ENCODE peak calls at places on chromosome 3, in ten cellular contexts. One of them, this sample, is unnamed.
A peak's percentile ranks its signal among the peaks of the same experiment; 100 is the strongest.

GRCh38 chr3:88912294-88913014 is 195.0 kb upstream of the EPHA3 start:
- DNase-seq in OCI-LY7: no peak
- DNase-seq in GM12878: no peak
- DNase-seq in kidney epithelial cell: no peak
- DNase-seq in IMR-90: no peak
- DNase-seq in fibroblast of the aortic adventitia: no peak
- DNase-seq in endodermal cell: peak; percentile 73
- DNase-seq in adrenal gland: no peak
- DNase-seq in psoas muscle: no peak
- DNase-seq in progenitor cell of endocrine pancreas: no peak
- DNase-seq in this sample: no peak

GRCh38 chr3:139231555-139232281 is 112.1 kb upstream of the MRPS22 start:
- DNase-seq in OCI-LY7: no peak
- DNase-seq in GM12878: no peak
- DNase-seq in kidney epithelial cell: no peak
- DNase-seq in IMR-90: no peak
- DNase-seq in fibroblast of the aortic adventitia: no peak
- DNase-seq in endodermal cell: no peak
- DNase-seq in adrenal gland: no peak
- DNase-seq in psoas muscle: no peak
- DNase-seq in progenitor cell of endocrine pancreas: no peak
- DNase-seq in this sample: no peak

GRCh38 chr3:77906102-77906709 is 866.3 kb downstream of the ROBO2 start:
- DNase-seq in OCI-LY7: no peak
- DNase-seq in GM12878: no peak
- DNase-seq in kidney epithelial cell: peak; percentile 87
- DNase-seq in IMR-90: no peak
- DNase-seq in fibroblast of the aortic adventitia: no peak
- DNase-seq in endodermal cell: no peak
- DNase-seq in adrenal gland: no peak
- DNase-seq in psoas muscle: no peak
- DNase-seq in progenitor cell of endocrine pancreas: no peak
- DNase-seq in this sample: no peak

GRCh38 chr3:187293977-187294376 is 2.4 kb upstream of the MASP1 start:
- DNase-seq in OCI-LY7: no peak
- DNase-seq in GM12878: no peak
- DNase-seq in kidney epithelial cell: no peak
- DNase-seq in IMR-90: no peak
- DNase-seq in fibroblast of the aortic adventitia: no peak
- DNase-seq in endodermal cell: peak; percentile 22
- DNase-seq in adrenal gland: no peak
- DNase-seq in psoas muscle: no peak
- DNase-seq in progenitor cell of endocrine pancreas: no peak
- DNase-seq in this sample: no peak

GRCh38 chr3:13009132-13009945 is 63.9 kb downstream of the IQSEC1 start:
- DNase-seq in OCI-LY7: peak; percentile 88
- DNase-seq in GM12878: no peak
- DNase-seq in kidney epithelial cell: no peak
- DNase-seq in IMR-90: no peak
- DNase-seq in fibroblast of the aortic adventitia: no peak
- DNase-seq in endodermal cell: no peak
- DNase-seq in adrenal gland: peak; percentile 64
- DNase-seq in psoas muscle: peak; percentile 70
- DNase-seq in progenitor cell of endocrine pancreas: no peak
- DNase-seq in this sample: no peak

GRCh38 chr3:106013971-106014370 is 145.2 kb upstream of the CBLB start:
- DNase-seq in OCI-LY7: no peak
- DNase-seq in GM12878: no peak
- DNase-seq in kidney epithelial cell: peak; percentile 83
- DNase-seq in IMR-90: peak; percentile 99
- DNase-seq in fibroblast of the aortic adventitia: peak; percentile 81
- DNase-seq in endodermal cell: no peak
- DNase-seq in adrenal gland: no peak
- DNase-seq in psoas muscle: no peak
- DNase-seq in progenitor cell of endocrine pancreas: no peak
- DNase-seq in this sample: peak; percentile 93

GRCh38 chr3:50347187-50347813 is 1.8 kb upstream of the ZMYND10 start:
- DNase-seq in OCI-LY7: peak; percentile 80
- DNase-seq in GM12878: no peak
- DNase-seq in kidney epithelial cell: no peak
- DNase-seq in IMR-90: peak; percentile 71
- DNase-seq in fibroblast of the aortic adventitia: peak; percentile 75
- DNase-seq in endodermal cell: peak; percentile 88
- DNase-seq in adrenal gland: peak; percentile 69
- DNase-seq in psoas muscle: peak; percentile 69
- DNase-seq in progenitor cell of endocrine pancreas: peak; percentile 46
- DNase-seq in this sample: no peak

GRCh38 chr3:36443042-36443686 is 62.9 kb downstream of the STAC start:
- DNase-seq in OCI-LY7: no peak
- DNase-seq in GM12878: no peak
- DNase-seq in kidney epithelial cell: no peak
- DNase-seq in IMR-90: no peak
- DNase-seq in fibroblast of the aortic adventitia: no peak
- DNase-seq in endodermal cell: no peak
- DNase-seq in adrenal gland: no peak
- DNase-seq in psoas muscle: no peak
- DNase-seq in progenitor cell of endocrine pancreas: no peak
- DNase-seq in this sample: no peak

GRCh38 chr3:143657391-143657790 is 190.9 kb downstream of the SLC9A9 start:
- DNase-seq in OCI-LY7: no peak
- DNase-seq in GM12878: no peak
- DNase-seq in kidney epithelial cell: no peak
- DNase-seq in IMR-90: no peak
- DNase-seq in fibroblast of the aortic adventitia: peak; percentile 48
- DNase-seq in endodermal cell: no peak
- DNase-seq in adrenal gland: no peak
- DNase-seq in psoas muscle: no peak
- DNase-seq in progenitor cell of endocrine pancreas: no peak
- DNase-seq in this sample: no peak

GRCh38 chr3:45333549-45333948 is 54.8 kb upstream of the LARS2 start:
- DNase-seq in OCI-LY7: no peak
- DNase-seq in GM12878: no peak
- DNase-seq in kidney epithelial cell: no peak
- DNase-seq in IMR-90: peak; percentile 20
- DNase-seq in fibroblast of the aortic adventitia: peak; percentile 11
- DNase-seq in endodermal cell: peak; percentile 59
- DNase-seq in adrenal gland: no peak
- DNase-seq in psoas muscle: no peak
- DNase-seq in progenitor cell of endocrine pancreas: no peak
- DNase-seq in this sample: no peak

GRCh38 chr3:143135150-143135549 is 15.6 kb downstream of the CHST2 start:
- DNase-seq in OCI-LY7: no peak
- DNase-seq in GM12878: no peak
- DNase-seq in kidney epithelial cell: peak; percentile 82
- DNase-seq in IMR-90: peak; percentile 95
- DNase-seq in fibroblast of the aortic adventitia: peak; percentile 94
- DNase-seq in endodermal cell: no peak
- DNase-seq in adrenal gland: no peak
- DNase-seq in psoas muscle: no peak
- DNase-seq in progenitor cell of endocrine pancreas: no peak
- DNase-seq in this sample: peak; percentile 93

DNA sequence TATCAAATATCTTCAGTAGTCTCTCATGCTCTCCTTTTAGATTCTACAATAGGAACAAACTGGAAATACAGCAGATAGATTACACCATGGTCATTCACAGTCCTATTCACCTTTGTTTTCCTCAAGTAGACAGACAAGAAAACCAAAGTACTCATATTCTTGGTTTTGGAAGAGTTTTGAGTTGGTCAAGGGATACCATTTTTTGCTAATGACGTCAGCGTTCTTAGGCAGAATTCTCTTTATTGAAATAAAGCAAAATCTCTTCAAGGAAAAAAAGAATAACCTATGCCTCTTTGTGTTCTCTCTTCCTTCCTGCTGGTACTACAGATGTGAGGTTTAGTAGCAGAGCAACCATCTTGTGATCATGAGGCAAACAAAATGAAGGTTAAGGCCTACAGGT is 268.3 kb upstream of the PDZRN3 start:
- DNase-seq in OCI-LY7: no peak
- DNase-seq in GM12878: no peak
- DNase-seq in kidney epithelial cell: no peak
- DNase-seq in IMR-90: no peak
- DNase-seq in fibroblast of the aortic adventitia: no peak
- DNase-seq in endodermal cell: no peak
- DNase-seq in adrenal gland: no peak
- DNase-seq in psoas muscle: no peak
- DNase-seq in progenitor cell of endocrine pancreas: no peak
- DNase-seq in this sample: no peak
- TF ChIP-seq CTCF in OCI-LY7: no peak
- TF ChIP-seq CTCF in GM12878: no peak
- TF ChIP-seq CTCF in kidney epithelial cell: no peak
- TF ChIP-seq CTCF in IMR-90: no peak
- TF ChIP-seq CTCF in fibroblast of the aortic adventitia: no peak
- TF ChIP-seq CTCF in endodermal cell: no peak
- TF ChIP-seq CTCF in adrenal gland: no peak
- TF ChIP-seq CTCF in psoas muscle: no peak
- TF ChIP-seq CTCF in progenitor cell of endocrine pancreas: no peak
- TF ChIP-seq CTCF in this sample: no peak

GRCh38 chr3:135792174-135792573 is 173.4 kb upstream of the PPP2R3A start:
- DNase-seq in OCI-LY7: no peak
- DNase-seq in GM12878: no peak
- DNase-seq in kidney epithelial cell: no peak
- DNase-seq in IMR-90: no peak
- DNase-seq in fibroblast of the aortic adventitia: no peak
- DNase-seq in endodermal cell: peak; percentile 62
- DNase-seq in adrenal gland: no peak
- DNase-seq in psoas muscle: no peak
- DNase-seq in progenitor cell of endocrine pancreas: no peak
- DNase-seq in this sample: no peak
- TF ChIP-seq CTCF in OCI-LY7: no peak
- TF ChIP-seq CTCF in GM12878: peak; percentile 3
- TF ChIP-seq CTCF in kidney epithelial cell: no peak
- TF ChIP-seq CTCF in IMR-90: no peak
- TF ChIP-seq CTCF in fibroblast of the aortic adventitia: no peak
- TF ChIP-seq CTCF in endodermal cell: peak; percentile 64
- TF ChIP-seq CTCF in adrenal gland: no peak
- TF ChIP-seq CTCF in psoas muscle: no peak
- TF ChIP-seq CTCF in progenitor cell of endocrine pancreas: peak; percentile 43
- TF ChIP-seq CTCF in this sample: no peak

GRCh38 chr3:32423534-32423933 is 31.9 kb downstream of the CMTM7 start:
- DNase-seq in OCI-LY7: peak; percentile 91
- DNase-seq in GM12878: no peak
- DNase-seq in kidney epithelial cell: no peak
- DNase-seq in IMR-90: no peak
- DNase-seq in fibroblast of the aortic adventitia: no peak
- DNase-seq in endodermal cell: no peak
- DNase-seq in adrenal gland: no peak
- DNase-seq in psoas muscle: no peak
- DNase-seq in progenitor cell of endocrine pancreas: no peak
- DNase-seq in this sample: no peak
- TF ChIP-seq CTCF in OCI-LY7: peak; percentile 54
- TF ChIP-seq CTCF in GM12878: no peak
- TF ChIP-seq CTCF in kidney epithelial cell: no peak
- TF ChIP-seq CTCF in IMR-90: no peak
- TF ChIP-seq CTCF in fibroblast of the aortic adventitia: no peak
- TF ChIP-seq CTCF in endodermal cell: peak; percentile 24
- TF ChIP-seq CTCF in adrenal gland: no peak
- TF ChIP-seq CTCF in psoas muscle: no peak
- TF ChIP-seq CTCF in progenitor cell of endocrine pancreas: no peak
- TF ChIP-seq CTCF in this sample: no peak

DNA sequence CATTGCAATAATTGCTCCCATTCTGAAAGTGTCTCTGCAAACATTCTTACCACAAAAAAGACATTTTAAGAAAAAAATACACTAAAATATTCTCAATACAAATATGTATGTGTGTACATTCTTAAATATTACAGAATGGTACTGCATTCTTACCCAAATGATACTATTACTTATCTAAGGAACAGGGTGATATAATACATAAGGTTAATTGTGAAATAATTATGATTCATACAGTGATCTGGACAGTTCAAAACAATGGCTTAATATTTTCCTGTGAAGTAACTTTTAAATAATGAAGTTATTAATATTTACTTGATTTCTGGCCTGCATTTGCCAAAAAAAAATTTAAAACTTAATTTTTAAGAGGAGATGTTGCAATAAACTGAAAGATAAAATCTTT is 694.6 kb downstream of the TUSC7 start:
- DNase-seq in OCI-LY7: no peak
- DNase-seq in GM12878: no peak
- DNase-seq in kidney epithelial cell: no peak
- DNase-seq in IMR-90: no peak
- DNase-seq in fibroblast of the aortic adventitia: peak; percentile 27
- DNase-seq in endodermal cell: no peak
- DNase-seq in adrenal gland: no peak
- DNase-seq in psoas muscle: no peak
- DNase-seq in progenitor cell of endocrine pancreas: no peak
- DNase-seq in this sample: no peak
- TF ChIP-seq CTCF in OCI-LY7: no peak
- TF ChIP-seq CTCF in GM12878: no peak
- TF ChIP-seq CTCF in kidney epithelial cell: no peak
- TF ChIP-seq CTCF in IMR-90: no peak
- TF ChIP-seq CTCF in fibroblast of the aortic adventitia: no peak
- TF ChIP-seq CTCF in endodermal cell: no peak
- TF ChIP-seq CTCF in adrenal gland: no peak
- TF ChIP-seq CTCF in psoas muscle: no peak
- TF ChIP-seq CTCF in progenitor cell of endocrine pancreas: no peak
- TF ChIP-seq CTCF in this sample: no peak

GRCh38 chr3:133574260-133574881 is 885 bp downstream of the CDV3 start:
- DNase-seq in OCI-LY7: peak; percentile 83
- DNase-seq in GM12878: peak; percentile 58
- DNase-seq in kidney epithelial cell: no peak
- DNase-seq in IMR-90: peak; percentile 80
- DNase-seq in fibroblast of the aortic adventitia: peak; percentile 76
- DNase-seq in endodermal cell: peak; percentile 78
- DNase-seq in adrenal gland: peak; percentile 78
- DNase-seq in psoas muscle: peak; percentile 78
- DNase-seq in progenitor cell of endocrine pancreas: peak; percentile 54
- DNase-seq in this sample: no peak
- TF ChIP-seq CTCF in OCI-LY7: peak; percentile 53
- TF ChIP-seq CTCF in GM12878: no peak
- TF ChIP-seq CTCF in kidney epithelial cell: peak; percentile 2
- TF ChIP-seq CTCF in IMR-90: peak; percentile 25
- TF ChIP-seq CTCF in fibroblast of the aortic adventitia: peak; percentile 12
- TF ChIP-seq CTCF in endodermal cell: peak; percentile 39
- TF ChIP-seq CTCF in adrenal gland: no peak
- TF ChIP-seq CTCF in psoas muscle: no peak
- TF ChIP-seq CTCF in progenitor cell of endocrine pancreas: peak; percentile 25
- TF ChIP-seq CTCF in this sample: no peak

GRCh38 chr3:154314152-154314551 is 10.1 kb downstream of the DHX36 start:
- DNase-seq in OCI-LY7: no peak
- DNase-seq in GM12878: no peak
- DNase-seq in kidney epithelial cell: no peak
- DNase-seq in IMR-90: no peak
- DNase-seq in fibroblast of the aortic adventitia: no peak
- DNase-seq in endodermal cell: no peak
- DNase-seq in adrenal gland: no peak
- DNase-seq in psoas muscle: no peak
- DNase-seq in progenitor cell of endocrine pancreas: no peak
- DNase-seq in this sample: no peak
- TF ChIP-seq CTCF in OCI-LY7: peak; percentile 47
- TF ChIP-seq CTCF in GM12878: no peak
- TF ChIP-seq CTCF in kidney epithelial cell: no peak
- TF ChIP-seq CTCF in IMR-90: no peak
- TF ChIP-seq CTCF in fibroblast of the aortic adventitia: no peak
- TF ChIP-seq CTCF in endodermal cell: peak; percentile 55
- TF ChIP-seq CTCF in adrenal gland: no peak
- TF ChIP-seq CTCF in psoas muscle: no peak
- TF ChIP-seq CTCF in progenitor cell of endocrine pancreas: no peak
- TF ChIP-seq CTCF in this sample: no peak